ENCODE peak calls at places on chromosomes 7 and 10, in nine cellular contexts. G is HepG2, P is GM23338, Q is HCT116, Z is HL-60, I is Panc1, H is GM12878, S is SK-N-SH, A is K562. L is an unnamed sample.

GRCh38 chr10:22611425-22612111 is 102.8 kb downstream of the PIP4K2A start:
- DNase-seq in G (no peak), S (no peak), P (no peak), A (no peak), I (no peak), Q (no peak), H (peak), Z (no peak), L (no peak)

GRCh38 chr7:147081117-147081516 is 964.5 kb downstream of the CNTNAP2 start:
- DNase-seq in A (no peak), S (no peak), G (no peak), H (no peak), Q (no peak), I (no peak), P (no peak), Z (no peak), L (no peak)

GRCh38 chr7:131068604-131069021 is 259.1 kb upstream of the MKLN1 start:
- DNase-seq in Q (no peak), I (no peak), P (peak), Z (no peak), H (no peak), S (no peak), G (no peak), A (no peak), L (peak)

GRCh38 chr7:50467817-50468610 is 17.9 kb upstream of the FIGNL1 start:
- DNase-seq in I (peak), S (peak), Z (peak), G (peak), Q (peak), P (peak), A (peak), H (no peak), L (peak)

GRCh38 chr10:33129181-33129928 is 171.3 kb upstream of the ITGB1 start:
- DNase-seq in I (no peak), G (no peak), Q (no peak), S (no peak), P (no peak), Z (no peak), H (no peak), A (no peak), L (peak)

GRCh38 chr10:110989016-110989415 is 69.6 kb downstream of the SHOC2 start:
- DNase-seq in Z (no peak), H (no peak), G (no peak), I (no peak), A (no peak), S (no peak), P (no peak), Q (no peak), L (no peak)

GRCh38 chr10:1406172-1406975 is 331.0 kb downstream of the ADARB2 start:
- DNase-seq in H (no peak), S (no peak), Z (no peak), A (no peak), G (no peak), P (no peak), I (no peak), Q (no peak), L (no peak)

GRCh38 chr10:93495654-93496321 is 624 bp upstream of the CEP55 start:
- DNase-seq in I (no peak), H (no peak), P (peak), G (peak), Q (no peak), S (peak), A (peak), Z (no peak), L (peak)

GRCh38 chr10:84267503-84268126 is 22.8 kb downstream of the RGR start:
- DNase-seq in P (peak), G (peak), S (no peak), H (no peak), I (no peak), A (peak), Q (peak), Z (no peak), L (peak)

GRCh38 chr10:103778358-103779139 is 76.8 kb downstream of the SH3PXD2A start:
- DNase-seq in Z (no peak), Q (no peak), S (no peak), G (no peak), I (no peak), P (no peak), H (no peak), A (no peak), L (no peak)

GRCh38 chr10:103784089-103784488 is 71.3 kb downstream of the SH3PXD2A start:
- DNase-seq in Q (no peak), S (no peak), I (no peak), Z (no peak), A (no peak), P (no peak), G (no peak), H (no peak), L (no peak)

GRCh38 chr10:103780242-103781149 is 74.9 kb downstream of the SH3PXD2A start:
- DNase-seq in Q (no peak), A (no peak), S (no peak), P (no peak), I (no peak), G (no peak), H (no peak), Z (no peak), L (no peak)

GRCh38 chr10:103783686-103784085 is 71.7 kb downstream of the SH3PXD2A start:
- DNase-seq in G (no peak), H (no peak), P (no peak), I (no peak), Z (no peak), Q (no peak), S (no peak), A (no peak), L (no peak)

GRCh38 chr10:103781329-103782061 is 73.9 kb downstream of the SH3PXD2A start:
- DNase-seq in H (no peak), P (peak), I (peak), S (no peak), Z (no peak), G (peak), Q (peak), A (peak), L (peak)
- TF ChIP-seq REST in H (no peak), P (no peak), I (no peak), S (no peak), Z (no peak), G (no peak), Q (no peak), A (no peak), L (no peak)

GRCh38 chr7:42083284-42083683 is 153.7 kb downstream of the GLI3 start:
- DNase-seq in P (no peak), Q (no peak), I (no peak), H (no peak), G (no peak), S (no peak), A (no peak), Z (no peak), L (no peak)
- TF ChIP-seq REST in P (no peak), Q (no peak), I (no peak), H (no peak), G (no peak), S (no peak), A (no peak), Z (no peak), L (no peak)

GRCh38 chr7:66920256-66920655 is 769 bp upstream of the TMEM248 start:
- DNase-seq in I (no peak), Q (no peak), P (no peak), H (no peak), A (peak), Z (no peak), S (no peak), G (no peak), L (no peak)

GRCh38 chr7:66920769-66921395 is at the start of gene TMEM248:
- DNase-seq in S (peak), A (peak), P (peak), Q (peak), H (peak), G (peak), I (peak), Z (peak), L (peak)

GRCh38 chr7:66921918-66922486 is 977 bp downstream of the TMEM248 start:
- DNase-seq in S (peak), Z (no peak), G (peak), H (peak), Q (no peak), I (no peak), A (peak), P (peak), L (no peak)

GRCh38 chr7:66925255-66925654 is 4.2 kb downstream of the TMEM248 start:
- DNase-seq in Z (no peak), H (no peak), P (no peak), I (no peak), A (no peak), S (no peak), Q (no peak), G (peak), L (no peak)

DNA sequence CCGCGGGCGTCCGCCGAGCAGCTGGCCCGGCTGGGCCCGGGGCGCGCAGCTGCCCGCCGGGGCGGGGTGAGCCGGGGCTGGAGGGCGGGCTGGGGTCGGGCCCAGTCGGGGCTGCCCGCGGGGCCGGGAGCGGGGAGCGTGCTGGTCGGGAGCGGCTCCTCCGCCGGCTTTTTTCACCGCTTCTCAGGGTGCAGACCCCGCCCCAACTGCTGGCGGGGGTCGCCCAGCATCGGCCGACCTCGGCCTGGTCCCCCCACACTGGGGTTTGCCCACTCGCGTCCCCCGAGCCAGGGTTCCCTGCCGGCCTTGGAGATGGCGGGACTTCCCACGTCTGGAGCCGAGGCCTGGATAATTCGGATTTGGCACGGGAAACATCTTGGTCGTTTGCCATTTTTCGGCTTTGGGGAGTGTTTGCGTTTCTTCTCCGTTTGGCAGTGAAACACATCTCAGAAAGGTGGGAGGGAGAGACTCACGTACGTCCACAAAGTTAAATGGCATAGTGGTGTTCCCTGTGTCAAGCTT is 432 bp downstream of the TMEM248 start:
- DNase-seq in P (peak), I (no peak), Z (no peak), S (peak), H (no peak), G (no peak), A (peak), Q (no peak), L (peak)
- TF ChIP-seq REST in P (no peak), I (no peak), Z (no peak), S (no peak), H (no peak), G (no peak), A (no peak), Q (no peak), L (no peak)

DNA sequence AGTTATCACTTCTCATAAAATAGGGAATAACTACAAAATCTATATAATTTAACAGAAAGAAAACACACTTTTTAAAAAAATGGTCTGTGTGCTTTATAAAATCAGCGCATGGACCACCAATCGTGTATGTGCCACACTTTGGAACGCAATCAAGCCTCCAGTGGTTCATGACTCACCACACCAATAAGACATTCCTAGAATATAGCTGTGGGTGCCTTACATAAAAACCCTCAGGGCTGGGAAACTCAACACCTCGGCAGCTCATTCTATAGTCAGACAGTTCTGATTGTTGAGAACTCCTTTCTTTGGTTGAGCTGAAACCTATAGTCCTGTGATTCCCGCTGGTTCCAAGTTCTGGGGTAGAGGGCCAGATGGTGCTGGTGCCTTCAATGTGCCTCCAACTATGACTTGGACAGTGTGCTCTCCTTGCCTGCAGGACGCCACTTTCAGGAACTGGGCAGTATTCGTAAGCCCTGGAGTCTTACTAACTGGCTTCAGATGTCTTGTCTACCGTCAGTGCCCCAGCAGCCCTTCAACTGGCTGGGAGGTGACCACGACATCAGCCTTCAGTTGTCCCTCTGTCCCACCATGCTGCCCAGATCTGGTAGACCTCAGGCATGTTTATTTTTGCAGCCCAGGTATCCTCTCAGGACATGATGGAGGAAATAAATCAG is 135.7 kb upstream of the GDF10 start:
- DNase-seq in I (no peak), S (no peak), H (no peak), Q (no peak), A (no peak), Z (no peak), P (no peak), G (no peak), L (peak)
- TF ChIP-seq REST in I (no peak), S (no peak), H (no peak), Q (no peak), A (no peak), Z (no peak), P (no peak), G (no peak), L (no peak)